ENCODE peak calls at places on chromosomes 16 and 17, in eight cellular contexts. L, J, M, F, W, R, Q and I are unnamed samples.

GRCh38 chr17:76532072-76532651 is 5.3 kb downstream of the CYGB start:
- DNase-seq in R (no peak), W (no peak), J (peak), L (no peak), F (no peak), M (no peak), Q (no peak), I (no peak)

GRCh38 chr16:76583995-76584394 is 306.8 kb downstream of the CNTNAP4 start:
- DNase-seq in W (no peak), R (no peak), M (no peak), Q (no peak), J (no peak), F (no peak), L (no peak), I (no peak)

GRCh38 chr17:51427259-51428255 is 167.2 kb downstream of the UTP18 start:
- DNase-seq in J (no peak), W (no peak), R (no peak), F (no peak), L (no peak), M (no peak), Q (peak), I (no peak)

GRCh38 chr16:5455110-5455509 is 357.5 kb upstream of the EEF2KMT start:
- DNase-seq in J (no peak), R (no peak), F (no peak), M (no peak), Q (no peak), L (no peak), W (no peak), I (no peak)

GRCh38 chr17:50338645-50339044 is 7.3 kb upstream of the XYLT2 start:
- DNase-seq in M (no peak), Q (no peak), J (no peak), L (no peak), W (no peak), R (no peak), F (no peak), I (no peak)

GRCh38 chr17:6755731-6756184 is at the start of gene XAF1:
- DNase-seq in J (peak), W (peak), M (peak), F (no peak), Q (no peak), R (peak), L (peak), I (peak)

GRCh38 chr16:7086842-7087616 is 245.6 kb upstream of the RBFOX1 start:
- DNase-seq in R (no peak), Q (no peak), M (no peak), F (no peak), W (no peak), L (peak), J (no peak), I (peak)

GRCh38 chr17:67385122-67385988 is 8.3 kb downstream of the PITPNC1 start:
- DNase-seq in Q (no peak), R (no peak), M (no peak), W (no peak), J (no peak), F (no peak), L (no peak), I (no peak)

GRCh38 chr16:89350701-89351380 is 133.3 kb downstream of the ZNF778 start:
- DNase-seq in J (peak), W (no peak), Q (no peak), F (no peak), M (no peak), R (no peak), L (no peak), I (no peak)

GRCh38 chr16:426906-427249 is 1.4 kb downstream of the RAB11FIP3 start:
- DNase-seq in F (no peak), J (no peak), Q (no peak), L (peak), W (no peak), R (no peak), M (no peak), I (no peak)

DNA sequence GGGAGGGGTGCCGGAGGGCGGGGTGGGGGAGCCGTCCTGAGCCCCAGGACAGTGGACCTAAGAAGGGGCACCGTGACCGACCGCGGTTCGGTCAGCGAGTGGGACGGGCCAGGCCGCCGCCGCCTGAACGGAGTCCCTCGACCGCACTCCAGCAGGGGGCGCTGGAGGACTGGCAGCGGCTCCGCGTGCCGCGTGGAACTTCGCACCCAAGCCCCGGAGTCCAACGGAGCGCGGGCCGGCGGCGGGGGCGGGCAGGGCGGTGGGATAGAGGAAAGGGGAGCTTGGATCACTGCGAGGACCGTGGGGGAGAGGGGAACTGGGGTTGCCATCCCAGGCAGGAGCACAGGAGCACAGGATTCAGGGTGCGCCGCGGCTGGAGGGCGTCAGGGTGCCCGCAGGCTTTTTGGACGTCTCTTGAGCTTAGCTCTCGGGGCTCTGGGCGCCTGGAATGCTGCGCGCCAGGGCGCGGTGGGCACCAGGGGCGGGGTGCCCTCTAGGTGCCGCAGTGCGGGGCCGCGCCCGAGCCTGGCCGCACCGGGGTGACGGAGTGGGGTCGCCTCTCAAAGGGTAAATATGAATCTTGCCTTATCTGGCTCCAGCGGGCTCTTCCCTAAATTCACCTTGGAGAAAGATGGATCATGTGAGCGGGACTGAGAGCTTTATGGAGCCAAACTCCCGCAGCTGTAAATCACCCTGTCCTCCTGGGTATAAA is 379 bp upstream of the OTOP2 start:
- DNase-seq in W (peak), F (peak), Q (no peak), R (peak), L (peak), J (peak), M (peak), I (peak)
- H3K4me3 ChIP-seq in W (peak), F (peak), Q (peak), R (no peak), L (no peak), J (no peak), M (peak), I (peak)

GRCh38 chr17:64147110-64148016 is 17.4 kb upstream of the ERN1 start:
- DNase-seq in W (no peak), F (peak), R (no peak), Q (no peak), L (no peak), J (no peak), M (no peak), I (no peak)
- TF ChIP-seq POLR2A in W (no peak), F (no peak), R (no peak), Q (no peak), L (no peak), J (peak), M (no peak), I (no peak)

GRCh38 chr17:34567665-34568064 is 11.7 kb upstream of the TMEM132E start:
- DNase-seq in W (no peak), J (no peak), L (no peak), R (no peak), M (no peak), F (no peak), Q (no peak), I (no peak)

GRCh38 chr17:34568953-34569352 is 10.4 kb upstream of the TMEM132E start:
- DNase-seq in M (no peak), F (no peak), W (no peak), Q (no peak), R (no peak), J (no peak), L (no peak), I (no peak)

GRCh38 chr17:34565715-34566114 is 13.7 kb upstream of the TMEM132E start:
- DNase-seq in R (no peak), L (no peak), M (no peak), F (no peak), W (no peak), J (no peak), Q (no peak), I (no peak)

GRCh38 chr17:34566873-34567272 is 12.5 kb upstream of the TMEM132E start:
- DNase-seq in R (no peak), F (no peak), L (no peak), J (no peak), W (no peak), M (no peak), Q (no peak), I (no peak)

GRCh38 chr17:34566201-34566600 is 13.2 kb upstream of the TMEM132E start:
- DNase-seq in W (no peak), F (no peak), Q (no peak), M (no peak), J (no peak), L (no peak), R (no peak), I (no peak)
- H3K4me3 ChIP-seq in W (no peak), F (no peak), Q (no peak), M (no peak), J (no peak), L (no peak), R (no peak), I (no peak)

GRCh38 chr17:81487487-81488275 is 24.9 kb downstream of the ACTG1 start:
- DNase-seq in W (peak), Q (no peak), R (peak), F (peak), M (peak), L (peak), J (peak), I (peak)
- TF ChIP-seq POLR2A in W (peak), Q (no peak), R (peak), F (no peak), M (peak), L (peak), J (peak), I (peak)

DNA sequence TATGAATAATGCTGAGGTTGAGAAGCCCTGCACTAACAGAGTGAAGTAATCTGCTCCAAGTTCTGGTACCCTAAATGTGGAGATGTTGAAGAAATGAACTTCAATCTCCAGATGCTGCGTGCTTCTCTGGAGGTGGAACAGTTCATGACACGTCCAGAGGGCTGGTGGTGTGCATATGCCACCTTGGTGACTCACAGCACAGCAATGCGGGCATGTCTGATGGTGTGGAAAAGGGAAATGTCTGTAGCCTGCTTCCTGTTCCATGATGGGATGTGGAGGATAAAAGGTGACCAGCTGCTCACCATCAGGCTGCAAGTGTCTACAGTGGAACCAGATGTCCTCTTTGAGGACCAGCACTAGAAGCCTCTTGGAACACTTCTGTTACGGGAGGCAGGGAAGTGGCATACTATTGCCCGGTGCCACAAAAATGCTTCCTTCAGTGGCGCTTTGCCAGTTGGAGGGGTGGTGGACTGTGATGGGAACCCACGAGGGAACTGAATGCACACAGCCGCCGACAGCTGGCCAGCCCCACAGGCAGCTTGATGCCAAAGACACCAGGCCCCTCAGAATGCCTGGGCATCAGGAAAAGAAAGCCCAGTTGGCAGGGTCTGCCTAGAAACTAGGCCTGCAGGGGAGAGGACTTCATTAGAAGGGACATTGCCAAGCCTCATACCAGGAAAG is 19.9 kb downstream of the SNX11 start:
- DNase-seq in W (no peak), F (peak), M (no peak), Q (no peak), L (no peak), R (peak), J (no peak), I (no peak)
- H3K4me3 ChIP-seq in W (no peak), F (no peak), M (no peak), Q (no peak), L (no peak), R (no peak), J (no peak), I (no peak)

GRCh38 chr17:74446551-74447500 is 14.9 kb downstream of the GPRC5C start:
- DNase-seq in L (peak), J (no peak), F (no peak), Q (no peak), R (no peak), W (peak), M (peak), I (peak)
- TF ChIP-seq POLR2A in L (no peak), J (no peak), F (no peak), Q (no peak), R (no peak), W (peak), M (no peak), I (peak)

DNA sequence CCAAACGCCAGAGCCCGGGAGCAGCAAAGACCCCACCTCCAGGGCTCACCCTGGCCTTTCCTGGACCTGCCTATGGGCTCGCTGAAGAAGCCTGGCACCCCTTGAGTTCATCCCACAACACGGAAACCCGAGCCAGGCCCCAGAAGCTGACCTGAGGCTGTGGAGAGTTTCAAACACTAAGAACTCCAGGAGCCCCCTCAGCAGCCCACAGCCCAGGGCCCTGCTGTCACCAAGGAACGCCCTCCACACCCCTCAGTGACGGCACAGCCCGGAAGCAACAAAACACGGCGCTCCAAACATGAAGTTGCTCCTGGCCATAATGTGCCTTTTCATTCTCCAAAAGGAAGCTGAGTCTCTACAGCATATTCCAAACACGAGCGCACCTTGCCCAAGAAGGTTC is 9.2 kb downstream of the SLC38A10 start:
- DNase-seq in Q (no peak), W (no peak), M (no peak), J (no peak), R (no peak), L (no peak), F (no peak), I (no peak)
- H3K4me3 ChIP-seq in Q (peak), W (no peak), M (no peak), J (no peak), R (peak), L (peak), F (no peak), I (peak)

DNA sequence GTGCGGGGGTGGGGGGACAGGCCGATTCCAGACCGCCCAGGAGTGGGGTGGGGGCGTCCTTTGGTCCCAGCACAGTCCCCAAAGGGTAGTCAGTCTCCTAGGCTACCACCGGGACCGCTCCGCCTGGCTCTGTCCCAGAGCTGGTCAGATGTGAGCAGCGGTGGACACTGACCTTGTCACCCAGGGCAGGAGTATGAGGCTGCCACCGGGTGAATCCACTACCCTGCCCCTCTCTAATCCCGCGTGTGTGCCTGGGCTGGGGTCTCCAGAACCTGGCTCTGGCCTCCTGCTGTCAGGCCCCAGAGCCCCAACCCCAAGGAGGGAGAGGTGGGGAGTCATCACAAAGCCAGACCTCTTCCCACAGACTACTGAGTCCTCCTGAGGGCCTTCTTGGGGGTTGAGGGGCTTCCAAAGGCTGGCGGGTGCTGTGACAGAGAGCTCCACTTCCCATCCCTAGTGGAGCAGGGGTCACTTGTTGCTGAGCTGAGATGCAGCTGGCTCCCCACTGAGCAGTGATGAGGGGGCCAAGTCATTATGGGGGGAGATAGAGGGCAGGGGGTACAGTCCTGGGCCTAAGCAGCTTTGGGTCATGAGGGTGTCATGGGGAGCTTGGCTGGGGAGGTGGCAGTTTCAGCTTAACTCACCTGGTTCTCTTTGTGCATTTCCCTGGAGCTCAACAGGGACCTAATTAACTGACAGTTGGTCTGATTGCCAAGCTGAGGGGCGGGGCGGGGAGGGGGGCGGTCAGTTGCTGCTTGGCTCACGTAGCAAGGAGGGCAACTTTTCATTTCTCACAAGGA is 1.2 kb downstream of the PPP1R1B start:
- DNase-seq in L (no peak), M (no peak), Q (no peak), F (no peak), W (no peak), R (no peak), J (no peak), I (no peak)
- TF ChIP-seq POLR2A in L (no peak), M (no peak), Q (no peak), F (no peak), W (peak), R (peak), J (no peak), I (no peak)